ENCODE peak calls at places on chromosomes 11 and 22, in five cellular contexts. H is heart left ventricle, F is hepatocyte, U is uterus, K is tibial artery. M is an unnamed sample.

GRCh38 chr11:66268953-66269906 is 791 bp downstream of the RAB1B start:
- DNase-seq in U (no peak), H (no peak), F (peak), K (peak), M (no peak)

GRCh38 chr11:92556435-92556834 is 331.8 kb downstream of the FAT3 start:
- DNase-seq in F (peak), H (no peak), K (no peak), U (no peak), M (no peak)

GRCh38 chr22:44361391-44362126 is 48.8 kb upstream of the SHISAL1 start:
- DNase-seq in H (peak), U (peak), F (no peak), K (no peak), M (no peak)

GRCh38 chr11:82003671-82004148 is 730.0 kb downstream of the FAM181B start:
- DNase-seq in K (no peak), H (no peak), U (no peak), F (peak), M (no peak)

GRCh38 chr11:110069158-110069737 is 23.9 kb upstream of the ZC3H12C start:
- DNase-seq in U (peak), H (peak), K (no peak), F (peak), M (no peak)

GRCh38 chr22:27431896-27432295 is 369.7 kb downstream of the MN1 start:
- DNase-seq in F (no peak), U (no peak), K (no peak), H (no peak), M (no peak)

GRCh38 chr11:30585067-30585891 is 874 bp downstream of the MPPED2 start:
- DNase-seq in K (peak), H (peak), F (peak), U (peak), M (peak)

GRCh38 chr22:36850016-36850415 is 10.8 kb upstream of the NCF4 start:
- DNase-seq in F (no peak), K (no peak), U (no peak), H (no peak), M (no peak)

GRCh38 chr11:57150454-57150917 is 31.3 kb upstream of the LRRC55 start:
- DNase-seq in H (no peak), F (peak), K (no peak), U (no peak), M (no peak)

GRCh38 chr22:40240671-40241070 is 62.9 kb downstream of the TNRC6B start:
- DNase-seq in H (no peak), K (no peak), U (no peak), F (no peak), M (no peak)

GRCh38 chr11:73833067-73833466 is 43.6 kb downstream of the COA4 start:
- DNase-seq in F (no peak), K (no peak), U (no peak), H (no peak), M (no peak)

GRCh38 chr11:11563193-11563592 is 58.6 kb downstream of the GALNT18 start:
- DNase-seq in U (no peak), F (no peak), H (no peak), K (no peak), M (no peak)

DNA sequence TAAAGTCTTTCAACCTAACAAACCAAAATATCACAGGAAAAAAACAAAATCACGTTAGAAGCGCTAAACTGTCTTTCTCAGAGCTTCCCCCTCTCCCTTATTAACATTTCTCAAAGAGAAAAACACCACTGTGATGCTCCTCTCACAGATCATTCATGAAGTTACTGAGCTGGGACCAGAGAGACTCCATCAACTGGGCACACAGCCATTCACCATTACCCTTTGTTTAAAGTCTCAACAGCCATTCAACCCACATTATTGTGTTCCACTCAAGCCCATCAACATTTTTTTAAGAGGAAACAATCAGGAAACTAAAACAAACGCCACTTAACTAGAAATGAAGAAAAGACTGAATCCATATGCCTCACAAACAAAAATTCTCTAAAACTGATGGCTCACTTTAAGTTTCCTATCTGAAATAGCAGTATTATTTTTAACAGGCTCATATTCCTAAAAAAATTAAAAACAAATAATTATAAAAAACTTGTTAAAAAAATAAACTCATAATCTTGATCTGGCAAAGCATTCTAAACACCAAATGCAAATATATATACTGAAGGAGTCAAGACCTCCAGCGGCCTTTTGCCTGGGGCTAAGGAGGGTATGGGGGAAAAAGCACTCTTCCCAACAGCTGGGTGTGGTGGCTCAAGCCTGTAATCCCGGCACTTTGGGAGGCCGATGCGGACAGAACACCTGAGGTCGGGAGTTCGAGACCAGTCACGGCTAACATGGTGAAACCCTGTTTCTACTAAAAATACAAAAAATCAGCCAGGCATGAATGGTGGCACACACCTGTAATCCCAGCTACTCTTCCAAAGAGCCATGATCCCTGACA is 14.0 kb downstream of the CELF1 start:
- DNase-seq in F (peak), H (no peak), U (no peak), K (no peak), M (peak)
- H3K27ac ChIP-seq in F (peak), H (no peak), U (no peak), K (no peak), M (peak)

DNA sequence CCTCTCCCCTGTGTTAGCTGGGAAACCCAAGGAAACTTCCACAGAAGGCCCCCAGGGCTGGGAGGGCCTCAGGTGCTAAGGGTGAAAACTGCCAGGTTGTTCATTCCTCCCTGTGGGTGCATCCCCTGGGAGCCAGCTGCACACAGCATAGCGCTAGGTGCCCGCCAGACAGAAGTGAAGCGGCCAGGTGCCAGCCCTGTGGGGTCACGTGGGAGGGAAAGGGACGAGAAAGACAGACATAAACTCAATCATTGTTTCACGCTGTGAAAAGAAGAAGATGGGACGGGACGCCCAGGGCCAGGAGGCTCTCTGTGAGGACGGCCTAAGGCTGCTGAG is 31.6 kb upstream of the HMOX1 start:
- DNase-seq in K (no peak), U (no peak), H (no peak), F (no peak), M (no peak)
- H3K27ac ChIP-seq in K (no peak), U (no peak), H (no peak), F (peak), M (no peak)

DNA sequence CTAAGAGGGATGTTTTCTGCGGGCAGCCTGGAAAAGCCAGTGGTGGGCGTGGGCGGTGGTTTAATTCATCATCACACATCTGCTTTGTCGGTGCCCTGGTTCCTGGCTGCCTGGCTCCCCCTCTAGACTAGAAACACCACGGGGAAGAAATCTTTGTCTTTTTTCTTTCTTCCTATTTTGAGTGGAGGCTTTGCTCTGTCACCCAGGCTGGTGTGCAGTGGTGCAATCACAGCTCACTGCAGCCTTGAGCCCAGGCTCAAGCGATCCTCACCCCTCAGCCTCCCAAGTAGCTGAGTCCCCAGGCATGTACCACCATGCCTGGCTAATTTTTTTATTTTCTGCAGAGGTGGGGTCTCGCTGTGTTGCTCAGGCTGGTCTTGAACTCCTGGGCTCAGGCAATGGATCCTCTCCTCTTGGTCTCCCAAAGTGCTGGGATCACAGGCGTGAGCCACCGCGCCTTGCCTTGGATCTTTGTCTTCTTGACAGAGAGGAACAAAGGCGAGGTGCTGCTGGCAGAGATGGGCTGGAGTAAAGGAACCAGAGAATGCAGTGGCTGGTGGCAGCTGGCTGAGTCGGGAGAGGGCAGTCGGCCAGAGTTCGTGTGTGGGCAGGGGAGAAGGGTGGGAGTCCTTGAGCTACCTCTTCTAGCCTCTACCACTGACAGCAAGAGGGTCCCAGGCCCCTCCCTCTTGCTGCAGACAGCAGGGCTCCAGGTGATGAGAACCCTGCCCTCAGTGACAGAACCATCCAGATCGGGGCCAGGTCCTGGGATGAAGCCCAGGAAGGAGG is 86.4 kb upstream of the LINC01488 start:
- DNase-seq in H (no peak), K (peak), U (no peak), F (no peak), M (no peak)
- H3K27ac ChIP-seq in H (no peak), K (no peak), U (no peak), F (no peak), M (no peak)

GRCh38 chr11:6219359-6219758 is 14.0 kb downstream of the C11orf42 start:
- DNase-seq in H (no peak), F (peak), K (no peak), U (no peak), M (no peak)

GRCh38 chr11:6217722-6218121 is 12.4 kb downstream of the C11orf42 start:
- DNase-seq in H (no peak), F (no peak), K (no peak), U (no peak), M (no peak)

GRCh38 chr11:6214530-6214929 is 9.2 kb downstream of the C11orf42 start:
- DNase-seq in F (no peak), U (no peak), K (no peak), H (no peak), M (no peak)

DNA sequence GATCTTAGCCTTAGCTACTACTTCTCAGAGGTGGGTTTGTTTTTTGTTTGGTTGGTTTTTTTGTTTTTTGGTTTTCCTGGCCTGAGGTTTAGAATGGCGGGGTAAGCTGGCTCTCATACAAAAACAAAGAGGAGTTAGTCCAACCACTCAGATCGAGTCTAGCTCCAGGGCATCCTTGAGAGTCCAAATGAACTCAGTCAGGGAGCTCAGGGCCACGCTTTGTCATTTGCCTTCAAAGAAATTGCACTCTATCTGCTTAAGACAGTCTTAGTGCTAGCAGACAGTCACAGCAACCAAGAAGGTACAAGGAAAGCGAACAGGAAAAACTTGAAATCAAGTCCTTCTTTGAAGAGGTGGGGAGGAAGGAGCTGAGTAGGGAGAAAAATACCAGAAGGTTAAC is 11.1 kb downstream of the C11orf42 start:
- DNase-seq in H (no peak), U (no peak), F (no peak), K (no peak), M (no peak)
- H3K27ac ChIP-seq in H (no peak), U (no peak), F (no peak), K (no peak), M (no peak)